ENCODE peak calls at places on chromosomes 12 and 14, in seven cellular contexts. One of them, this sample, is unnamed. For H3K4me1, the result is how much of the 10 kb centered on the place peaks cover.

GRCh38 chr14:89747146-89747545 is 207.4 kb downstream of the EFCAB11 start:
- DNase-seq in SK-N-SH: no peak
- DNase-seq in endothelial cell of umbilical vein: no peak
- DNase-seq in GM12878: no peak
- DNase-seq in HepG2: no peak
- DNase-seq in K562: no peak
- DNase-seq in HCT116: no peak
- DNase-seq in this sample: no peak

GRCh38 chr12:6165418-6165817 is 34.8 kb upstream of the CD9 start:
- DNase-seq in HepG2: no peak
- DNase-seq in SK-N-SH: no peak
- DNase-seq in K562: no peak
- DNase-seq in GM12878: no peak
- DNase-seq in HCT116: no peak
- DNase-seq in endothelial cell of umbilical vein: no peak
- DNase-seq in this sample: no peak

GRCh38 chr12:113880993-113881392 is 85.1 kb downstream of the RBM19 start:
- DNase-seq in HepG2: no peak
- DNase-seq in SK-N-SH: no peak
- DNase-seq in HCT116: no peak
- DNase-seq in endothelial cell of umbilical vein: no peak
- DNase-seq in GM12878: no peak
- DNase-seq in K562: no peak
- DNase-seq in this sample: no peak

GRCh38 chr14:74913986-74914573 is 9.0 kb downstream of the RPS6KL1 start:
- DNase-seq in K562: no peak
- DNase-seq in HCT116: peak
- DNase-seq in HepG2: peak
- DNase-seq in GM12878: no peak
- DNase-seq in endothelial cell of umbilical vein: peak
- DNase-seq in SK-N-SH: peak
- DNase-seq in this sample: peak

GRCh38 chr14:54169254-54169924 is 212.8 kb upstream of the BMP4 start:
- DNase-seq in HepG2: no peak
- DNase-seq in SK-N-SH: no peak
- DNase-seq in endothelial cell of umbilical vein: peak
- DNase-seq in K562: no peak
- DNase-seq in HCT116: peak
- DNase-seq in GM12878: no peak
- DNase-seq in this sample: no peak

GRCh38 chr12:130090564-130090963 is 71.7 kb upstream of the FZD10 start:
- DNase-seq in endothelial cell of umbilical vein: no peak
- DNase-seq in SK-N-SH: no peak
- DNase-seq in K562: no peak
- DNase-seq in GM12878: no peak
- DNase-seq in HepG2: no peak
- DNase-seq in HCT116: no peak
- DNase-seq in this sample: no peak

GRCh38 chr12:59093090-59093489 is 172.8 kb upstream of the LRIG3 start:
- DNase-seq in K562: no peak
- DNase-seq in endothelial cell of umbilical vein: no peak
- DNase-seq in HepG2: no peak
- DNase-seq in SK-N-SH: no peak
- DNase-seq in HCT116: no peak
- DNase-seq in GM12878: no peak
- DNase-seq in this sample: no peak

GRCh38 chr12:20339060-20339459 is 29.3 kb upstream of the PDE3A start:
- DNase-seq in endothelial cell of umbilical vein: no peak
- DNase-seq in K562: no peak
- DNase-seq in SK-N-SH: no peak
- DNase-seq in HepG2: no peak
- DNase-seq in GM12878: no peak
- DNase-seq in HCT116: no peak
- DNase-seq in this sample: no peak

GRCh38 chr12:115166698-115167315 is 482.8 kb upstream of the TBX3 start:
- DNase-seq in HepG2: peak
- DNase-seq in GM12878: no peak
- DNase-seq in endothelial cell of umbilical vein: no peak
- DNase-seq in K562: no peak
- DNase-seq in HCT116: no peak
- DNase-seq in SK-N-SH: no peak
- DNase-seq in this sample: peak

DNA sequence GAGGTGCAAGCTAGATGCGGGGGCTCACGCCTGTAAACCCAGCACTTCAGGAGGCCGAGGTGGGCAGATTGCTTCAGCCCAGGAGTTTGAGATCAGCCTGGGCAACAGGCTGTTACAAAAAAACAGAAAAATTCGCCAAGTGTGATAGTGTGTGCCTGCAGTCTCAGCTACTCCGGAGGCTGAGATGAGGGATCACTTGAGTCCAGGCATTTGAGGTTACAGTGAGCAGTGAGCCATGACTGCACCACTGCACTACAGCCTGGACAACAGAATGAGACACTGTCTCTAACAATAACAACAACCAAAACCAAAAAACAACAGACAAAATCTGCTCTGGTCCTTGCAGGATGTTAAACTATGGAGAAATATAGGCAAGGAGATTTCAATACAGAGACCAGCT is 13.9 kb downstream of the BTBD7 start:
- DNase-seq in HCT116: no peak
- DNase-seq in GM12878: no peak
- DNase-seq in HepG2: no peak
- DNase-seq in K562: no peak
- DNase-seq in endothelial cell of umbilical vein: no peak
- DNase-seq in SK-N-SH: no peak
- DNase-seq in this sample: no peak
- H3K4me2 ChIP-seq in HCT116: no peak
- H3K4me2 ChIP-seq in GM12878: peak
- H3K4me2 ChIP-seq in HepG2: no peak
- H3K4me2 ChIP-seq in K562: peak
- H3K4me2 ChIP-seq in endothelial cell of umbilical vein: peak
- H3K4me2 ChIP-seq in SK-N-SH: peak
- H3K4me2 ChIP-seq in this sample: peak

GRCh38 chr12:66584673-66585072 is 94.2 kb downstream of the GRIP1 start:
- DNase-seq in GM12878: no peak
- DNase-seq in HCT116: no peak
- DNase-seq in endothelial cell of umbilical vein: no peak
- DNase-seq in HepG2: no peak
- DNase-seq in K562: no peak
- DNase-seq in SK-N-SH: no peak
- DNase-seq in this sample: no peak
- H3K4me1 ChIP-seq in GM12878: under half
- H3K4me1 ChIP-seq in HCT116: under half
- H3K4me1 ChIP-seq in endothelial cell of umbilical vein: under half
- H3K4me1 ChIP-seq in HepG2: under half
- H3K4me1 ChIP-seq in K562: under half
- H3K4me1 ChIP-seq in SK-N-SH: under half
- H3K4me1 ChIP-seq in this sample: under half

DNA sequence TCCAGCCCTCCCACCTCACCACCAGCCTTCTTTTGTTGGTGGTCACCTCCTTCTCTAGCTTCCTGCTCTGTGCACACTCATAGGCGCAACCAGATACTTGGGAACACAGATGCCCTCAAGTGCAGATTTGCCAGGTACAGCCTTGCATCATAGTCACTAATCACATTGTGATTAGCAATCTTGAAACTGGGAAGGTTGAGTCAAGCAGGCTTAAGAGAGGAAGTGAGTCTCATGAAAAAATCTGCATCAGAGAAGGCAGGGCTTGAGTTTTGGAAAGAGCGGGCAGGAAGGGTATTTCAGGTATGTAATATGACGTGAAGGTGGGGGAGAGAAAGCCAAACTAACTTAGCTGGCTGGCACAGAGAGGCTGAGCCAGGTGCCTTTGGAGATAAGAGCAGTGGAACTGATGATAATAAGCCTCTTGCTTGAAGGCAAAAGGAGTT is 2.7 kb upstream of the RABGGTA start:
- DNase-seq in GM12878: peak
- DNase-seq in SK-N-SH: no peak
- DNase-seq in endothelial cell of umbilical vein: no peak
- DNase-seq in HCT116: no peak
- DNase-seq in K562: no peak
- DNase-seq in HepG2: no peak
- DNase-seq in this sample: peak
- TF ChIP-seq POLR2AphosphoS5 in GM12878: no peak
- TF ChIP-seq POLR2AphosphoS5 in SK-N-SH: no peak
- TF ChIP-seq POLR2AphosphoS5 in endothelial cell of umbilical vein: no peak
- TF ChIP-seq POLR2AphosphoS5 in HCT116: no peak
- TF ChIP-seq POLR2AphosphoS5 in K562: no peak
- TF ChIP-seq POLR2AphosphoS5 in HepG2: no peak
- TF ChIP-seq POLR2AphosphoS5 in this sample: no peak

DNA sequence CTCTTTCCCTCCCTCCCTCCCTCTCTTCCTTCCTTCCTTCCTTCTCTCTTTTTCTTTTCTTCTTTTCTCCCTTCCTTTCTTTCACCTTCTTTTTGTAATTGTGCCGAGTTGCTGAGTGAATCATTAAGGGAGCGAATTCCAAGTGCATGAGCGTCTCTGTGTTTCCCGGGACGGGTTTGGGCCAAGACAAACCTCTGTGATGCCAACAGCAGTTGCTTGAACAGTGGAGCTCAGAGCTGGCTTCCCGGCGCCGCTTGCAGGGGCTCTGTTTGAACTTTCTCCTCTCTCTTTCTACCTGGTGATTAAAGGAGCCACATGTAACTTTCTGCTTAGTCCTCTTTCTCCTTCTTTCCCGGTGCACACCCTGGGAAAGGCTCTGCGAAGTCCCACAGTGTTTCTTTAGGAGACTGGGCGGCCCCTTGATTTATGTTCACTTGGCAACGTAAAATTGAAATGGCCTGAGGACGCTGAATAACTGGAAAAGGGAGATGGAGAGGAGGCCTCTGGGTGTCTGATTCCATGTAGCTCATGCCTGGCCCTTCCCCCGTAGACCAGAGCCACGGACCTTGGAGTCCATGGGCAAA is 33.7 kb upstream of the MAP1LC3B2 start:
- DNase-seq in GM12878: no peak
- DNase-seq in K562: no peak
- DNase-seq in SK-N-SH: no peak
- DNase-seq in HCT116: peak
- DNase-seq in endothelial cell of umbilical vein: peak
- DNase-seq in HepG2: no peak
- DNase-seq in this sample: peak
- H3K4me2 ChIP-seq in GM12878: no peak
- H3K4me2 ChIP-seq in K562: no peak
- H3K4me2 ChIP-seq in SK-N-SH: peak
- H3K4me2 ChIP-seq in HCT116: peak
- H3K4me2 ChIP-seq in endothelial cell of umbilical vein: peak
- H3K4me2 ChIP-seq in HepG2: no peak
- H3K4me2 ChIP-seq in this sample: peak

GRCh38 chr14:76924363-76925151 is 98.3 kb downstream of the LRRC74A start:
- DNase-seq in HCT116: no peak
- DNase-seq in SK-N-SH: peak
- DNase-seq in K562: peak
- DNase-seq in HepG2: peak
- DNase-seq in endothelial cell of umbilical vein: no peak
- DNase-seq in GM12878: no peak
- DNase-seq in this sample: peak

GRCh38 chr14:76923422-76924362 is 97.5 kb downstream of the LRRC74A start:
- DNase-seq in HepG2: no peak
- DNase-seq in SK-N-SH: no peak
- DNase-seq in K562: no peak
- DNase-seq in HCT116: no peak
- DNase-seq in endothelial cell of umbilical vein: no peak
- DNase-seq in GM12878: no peak
- DNase-seq in this sample: peak

GRCh38 chr14:76929927-76930326 is 98.6 kb downstream of the IRF2BPL start:
- DNase-seq in HepG2: no peak
- DNase-seq in K562: peak
- DNase-seq in SK-N-SH: no peak
- DNase-seq in GM12878: no peak
- DNase-seq in HCT116: no peak
- DNase-seq in endothelial cell of umbilical vein: no peak
- DNase-seq in this sample: peak

GRCh38 chr14:76928301-76928700 is 100.2 kb downstream of the IRF2BPL start:
- DNase-seq in HepG2: no peak
- DNase-seq in HCT116: no peak
- DNase-seq in endothelial cell of umbilical vein: no peak
- DNase-seq in K562: no peak
- DNase-seq in GM12878: no peak
- DNase-seq in SK-N-SH: no peak
- DNase-seq in this sample: no peak

DNA sequence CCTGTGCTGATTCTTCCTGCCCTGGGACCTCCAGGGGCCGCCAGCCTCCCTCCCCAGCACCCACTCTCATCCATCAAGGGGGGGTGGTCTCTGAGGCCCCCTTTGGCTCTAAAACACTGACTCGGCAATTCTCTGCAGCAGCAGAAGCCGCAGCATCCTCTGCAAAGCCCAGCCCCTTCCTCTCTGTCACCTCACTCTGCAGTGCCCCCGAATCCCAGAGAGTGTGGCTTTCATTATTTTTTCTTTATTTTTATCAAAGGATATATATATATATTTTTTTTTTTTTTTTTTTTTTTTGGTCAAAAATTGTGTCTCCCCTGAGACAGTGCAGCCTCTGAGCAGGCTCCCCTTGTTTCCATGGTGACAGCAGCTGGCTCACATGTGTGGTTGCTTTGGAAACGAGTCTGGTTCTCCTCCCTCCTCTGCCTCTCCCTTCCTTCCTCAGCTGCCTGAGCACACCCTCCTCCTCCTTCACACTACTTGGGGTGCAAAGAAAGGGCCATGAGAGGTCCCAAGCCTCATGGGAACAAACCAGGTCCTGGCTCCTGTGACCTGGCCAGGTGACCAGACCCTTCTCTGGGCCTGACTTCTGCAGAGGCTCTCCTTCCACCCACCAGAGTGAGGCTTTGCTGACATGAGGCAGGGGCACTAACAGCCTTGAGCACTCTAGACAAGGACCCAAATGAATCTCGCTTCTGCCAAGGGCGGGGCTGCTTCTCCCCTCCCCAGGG is 100.5 kb downstream of the LRRC74A start:
- DNase-seq in K562: peak
- DNase-seq in HCT116: no peak
- DNase-seq in GM12878: no peak
- DNase-seq in HepG2: no peak
- DNase-seq in SK-N-SH: peak
- DNase-seq in endothelial cell of umbilical vein: no peak
- DNase-seq in this sample: peak
- H3K4me1 ChIP-seq in K562: under half
- H3K4me1 ChIP-seq in HCT116: under half
- H3K4me1 ChIP-seq in GM12878: under half
- H3K4me1 ChIP-seq in HepG2: under half
- H3K4me1 ChIP-seq in SK-N-SH: under half
- H3K4me1 ChIP-seq in endothelial cell of umbilical vein: under half
- H3K4me1 ChIP-seq in this sample: half or more

DNA sequence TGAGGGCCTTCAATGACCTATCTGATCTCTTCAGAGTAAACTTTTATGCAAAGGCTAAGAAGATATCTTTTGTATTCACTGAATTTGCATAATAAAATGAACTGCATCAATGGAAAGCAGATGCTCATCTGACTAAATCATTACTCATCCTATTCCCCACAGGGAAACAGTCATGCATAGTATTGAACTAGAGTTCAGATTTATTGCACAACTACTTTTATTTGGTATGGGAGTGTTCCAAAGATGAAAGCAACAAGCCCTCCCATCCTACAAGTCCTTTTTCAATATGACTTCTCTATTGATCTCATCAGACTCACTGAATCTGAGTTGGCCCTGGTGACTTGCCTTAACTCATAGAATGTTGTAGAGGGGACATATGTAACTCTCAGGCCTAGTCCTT is 159.8 kb downstream of the KITLG start:
- DNase-seq in HepG2: no peak
- DNase-seq in SK-N-SH: no peak
- DNase-seq in endothelial cell of umbilical vein: no peak
- DNase-seq in HCT116: peak
- DNase-seq in GM12878: no peak
- DNase-seq in K562: no peak
- DNase-seq in this sample: no peak
- TF ChIP-seq POLR2AphosphoS5 in HepG2: no peak
- TF ChIP-seq POLR2AphosphoS5 in SK-N-SH: peak
- TF ChIP-seq POLR2AphosphoS5 in endothelial cell of umbilical vein: no peak
- TF ChIP-seq POLR2AphosphoS5 in HCT116: no peak
- TF ChIP-seq POLR2AphosphoS5 in GM12878: no peak
- TF ChIP-seq POLR2AphosphoS5 in K562: no peak
- TF ChIP-seq POLR2AphosphoS5 in this sample: no peak

GRCh38 chr12:78703820-78704525 is 160.6 kb upstream of the SYT1 start:
- DNase-seq in K562: no peak
- DNase-seq in HepG2: no peak
- DNase-seq in SK-N-SH: no peak
- DNase-seq in endothelial cell of umbilical vein: peak
- DNase-seq in HCT116: peak
- DNase-seq in GM12878: no peak
- DNase-seq in this sample: no peak
- H3K4me2 ChIP-seq in K562: no peak
- H3K4me2 ChIP-seq in HepG2: no peak
- H3K4me2 ChIP-seq in SK-N-SH: peak
- H3K4me2 ChIP-seq in endothelial cell of umbilical vein: peak
- H3K4me2 ChIP-seq in HCT116: peak
- H3K4me2 ChIP-seq in GM12878: no peak
- H3K4me2 ChIP-seq in this sample: no peak

This sample was measured in GM23338.